ENCODE peak calls at places on chromosomes 6 and 20, in four cellular contexts. One of them, this sample, is unnamed.

GRCh38 chr6:37877373-37878149 is 58.0 kb downstream of the ZFAND3 start:
- DNase-seq in DMS53: no peak
- DNase-seq in fibroblast of mammary gland: peak
- DNase-seq in nephron progenitor cell: no peak
- DNase-seq in this sample: no peak

GRCh38 chr6:134347916-134348805 is 30.2 kb upstream of the SGK1 start:
- DNase-seq in DMS53: no peak
- DNase-seq in fibroblast of mammary gland: peak
- DNase-seq in nephron progenitor cell: no peak
- DNase-seq in this sample: no peak

GRCh38 chr20:54355631-54356280 is 119.6 kb upstream of the DOK5 start:
- DNase-seq in DMS53: no peak
- DNase-seq in fibroblast of mammary gland: peak
- DNase-seq in nephron progenitor cell: no peak
- DNase-seq in this sample: no peak

GRCh38 chr20:31440012-31440659 is at the start of gene DEFB123:
- DNase-seq in DMS53: no peak
- DNase-seq in fibroblast of mammary gland: no peak
- DNase-seq in nephron progenitor cell: no peak
- DNase-seq in this sample: no peak

GRCh38 chr6:121531658-121532167 is 96.3 kb downstream of the GJA1 start:
- DNase-seq in DMS53: no peak
- DNase-seq in fibroblast of mammary gland: no peak
- DNase-seq in nephron progenitor cell: no peak
- DNase-seq in this sample: no peak

GRCh38 chr6:63671098-63671754 is 35.6 kb downstream of the PHF3 start:
- DNase-seq in DMS53: no peak
- DNase-seq in fibroblast of mammary gland: no peak
- DNase-seq in nephron progenitor cell: no peak
- DNase-seq in this sample: no peak

GRCh38 chr6:92893741-92894140 is 525.6 kb downstream of the EPHA7 start:
- DNase-seq in DMS53: no peak
- DNase-seq in fibroblast of mammary gland: no peak
- DNase-seq in nephron progenitor cell: no peak
- DNase-seq in this sample: no peak

GRCh38 chr6:36729169-36729549 is 31.5 kb downstream of the RAB44 start:
- DNase-seq in DMS53: no peak
- DNase-seq in fibroblast of mammary gland: peak
- DNase-seq in nephron progenitor cell: no peak
- DNase-seq in this sample: peak

GRCh38 chr6:79307321-79308036 is 73.0 kb upstream of the HMGN3 start:
- DNase-seq in DMS53: peak
- DNase-seq in fibroblast of mammary gland: peak
- DNase-seq in nephron progenitor cell: no peak
- DNase-seq in this sample: no peak

GRCh38 chr6:142014515-142014914 is 118.2 kb upstream of the GJE1 start:
- DNase-seq in DMS53: peak
- DNase-seq in fibroblast of mammary gland: peak
- DNase-seq in nephron progenitor cell: no peak
- DNase-seq in this sample: no peak

GRCh38 chr6:34179106-34179720 is 33.3 kb upstream of the GRM4 start:
- DNase-seq in DMS53: no peak
- DNase-seq in fibroblast of mammary gland: no peak
- DNase-seq in nephron progenitor cell: no peak
- DNase-seq in this sample: no peak

GRCh38 chr20:40942775-40943174 is 85.8 kb upstream of the TOP1 start:
- DNase-seq in DMS53: no peak
- DNase-seq in fibroblast of mammary gland: no peak
- DNase-seq in nephron progenitor cell: no peak
- DNase-seq in this sample: no peak

GRCh38 chr6:31009731-31010130 is 543 bp upstream of the MUC22 start:
- DNase-seq in DMS53: no peak
- DNase-seq in fibroblast of mammary gland: no peak
- DNase-seq in nephron progenitor cell: no peak
- DNase-seq in this sample: no peak

GRCh38 chr6:44182911-44183390 is 24.3 kb downstream of the CAPN11 start:
- DNase-seq in DMS53: no peak
- DNase-seq in fibroblast of mammary gland: no peak
- DNase-seq in nephron progenitor cell: no peak
- DNase-seq in this sample: no peak

GRCh38 chr6:97049254-97050004 is 124.9 kb downstream of the KLHL32 start:
- DNase-seq in DMS53: peak
- DNase-seq in fibroblast of mammary gland: peak
- DNase-seq in nephron progenitor cell: no peak
- DNase-seq in this sample: no peak

GRCh38 chr6:81969814-81970213 is 217.3 kb upstream of the TENT5A start:
- DNase-seq in DMS53: no peak
- DNase-seq in fibroblast of mammary gland: no peak
- DNase-seq in nephron progenitor cell: peak
- DNase-seq in this sample: no peak

GRCh38 chr6:47343631-47344421 is 34.1 kb upstream of the TNFRSF21 start:
- DNase-seq in DMS53: peak
- DNase-seq in fibroblast of mammary gland: no peak
- DNase-seq in nephron progenitor cell: no peak
- DNase-seq in this sample: no peak

GRCh38 chr6:37585523-37585905 is 85.8 kb upstream of the CCDC167 start:
- DNase-seq in DMS53: no peak
- DNase-seq in fibroblast of mammary gland: no peak
- DNase-seq in nephron progenitor cell: no peak
- DNase-seq in this sample: no peak

GRCh38 chr6:160275511-160276003 is 16.9 kb upstream of the SLC22A2 start:
- DNase-seq in DMS53: no peak
- DNase-seq in fibroblast of mammary gland: no peak
- DNase-seq in nephron progenitor cell: no peak
- DNase-seq in this sample: no peak

GRCh38 chr6:35449287-35449881 is 2.8 kb upstream of the FANCE start:
- DNase-seq in DMS53: peak
- DNase-seq in fibroblast of mammary gland: peak
- DNase-seq in nephron progenitor cell: peak
- DNase-seq in this sample: no peak

GRCh38 chr6:11209941-11210340 is 22.5 kb downstream of the NEDD9 start:
- DNase-seq in DMS53: no peak
- DNase-seq in fibroblast of mammary gland: no peak
- DNase-seq in nephron progenitor cell: no peak
- DNase-seq in this sample: peak

GRCh38 chr6:67966830-67967229 is 668.3 kb upstream of the ADGRB3 start:
- DNase-seq in DMS53: no peak
- DNase-seq in fibroblast of mammary gland: no peak
- DNase-seq in nephron progenitor cell: no peak
- DNase-seq in this sample: no peak

GRCh38 chr20:5090191-5090590 is 29.6 kb downstream of the PCNA start:
- DNase-seq in DMS53: no peak
- DNase-seq in fibroblast of mammary gland: no peak
- DNase-seq in nephron progenitor cell: no peak
- DNase-seq in this sample: no peak